ENCODE peak calls at places on chromosome 10, in nine cellular contexts. M, L, Z, W, U, Y, S, P and N are unnamed samples.

GRCh38 chr10:117342638-117343037 is 32.6 kb downstream of the PDZD8 start:
- DNase-seq in M (no peak), L (no peak), Z (no peak), W (no peak), U (no peak), Y (no peak), S (no peak), P (no peak), N (no peak)

GRCh38 chr10:129601737-129602136 is 134.7 kb downstream of the MGMT start:
- DNase-seq in M (no peak), L (no peak), Z (no peak), W (no peak), U (no peak), Y (no peak), S (no peak), P (no peak), N (no peak)

GRCh38 chr10:3255086-3255485 is 82.5 kb upstream of the PITRM1 start:
- DNase-seq in M (no peak), L (no peak), Z (no peak), W (no peak), U (no peak), Y (no peak), S (no peak), P (peak; percentile 20), N (no peak)

GRCh38 chr10:127168251-127168650 is 28.1 kb downstream of the INSYN2A start:
- DNase-seq in M (no peak), L (no peak), Z (no peak), W (no peak), U (no peak), Y (peak; percentile 16), S (no peak), P (no peak), N (no peak)

GRCh38 chr10:34996843-34997242 is 93.3 kb downstream of the CUL2 start:
- DNase-seq in M (no peak), L (peak; percentile 13), Z (no peak), W (no peak), U (no peak), Y (no peak), S (no peak), P (no peak), N (no peak)

GRCh38 chr10:23198610-23198939 is 6.5 kb downstream of the PTF1A start:
- DNase-seq in M (peak; percentile 68), L (no peak), Z (no peak), W (no peak), U (no peak), Y (no peak), S (no peak), P (no peak), N (no peak)

GRCh38 chr10:127999291-127999690 is 92.4 kb downstream of the PTPRE start:
- DNase-seq in M (no peak), L (no peak), Z (no peak), W (no peak), U (no peak), Y (no peak), S (no peak), P (no peak), N (no peak)

GRCh38 chr10:111600772-111601171 is 523.9 kb downstream of the ADRA2A start:
- DNase-seq in M (peak; percentile 4), L (peak; percentile 50), Z (peak; percentile 68), W (no peak), U (no peak), Y (no peak), S (no peak), P (no peak), N (no peak)

GRCh38 chr10:38143587-38143986 is 49.5 kb downstream of the ZNF37A start:
- DNase-seq in M (no peak), L (no peak), Z (no peak), W (no peak), U (peak; percentile 74), Y (no peak), S (no peak), P (no peak), N (no peak)

GRCh38 chr10:49539320-49539885 is 482 bp upstream of the ERCC6 start:
- DNase-seq in M (peak; percentile 41), L (peak; percentile 57), Z (no peak), W (peak; percentile 62), U (peak; percentile 24), Y (no peak), S (peak; percentile 15), P (peak; percentile 50), N (peak; percentile 24)

GRCh38 chr10:43966571-43966965 is 317.9 kb upstream of the ZNF32 start:
- DNase-seq in M (no peak), L (no peak), Z (peak; percentile 66), W (no peak), U (no peak), Y (no peak), S (no peak), P (no peak), N (no peak)

DNA sequence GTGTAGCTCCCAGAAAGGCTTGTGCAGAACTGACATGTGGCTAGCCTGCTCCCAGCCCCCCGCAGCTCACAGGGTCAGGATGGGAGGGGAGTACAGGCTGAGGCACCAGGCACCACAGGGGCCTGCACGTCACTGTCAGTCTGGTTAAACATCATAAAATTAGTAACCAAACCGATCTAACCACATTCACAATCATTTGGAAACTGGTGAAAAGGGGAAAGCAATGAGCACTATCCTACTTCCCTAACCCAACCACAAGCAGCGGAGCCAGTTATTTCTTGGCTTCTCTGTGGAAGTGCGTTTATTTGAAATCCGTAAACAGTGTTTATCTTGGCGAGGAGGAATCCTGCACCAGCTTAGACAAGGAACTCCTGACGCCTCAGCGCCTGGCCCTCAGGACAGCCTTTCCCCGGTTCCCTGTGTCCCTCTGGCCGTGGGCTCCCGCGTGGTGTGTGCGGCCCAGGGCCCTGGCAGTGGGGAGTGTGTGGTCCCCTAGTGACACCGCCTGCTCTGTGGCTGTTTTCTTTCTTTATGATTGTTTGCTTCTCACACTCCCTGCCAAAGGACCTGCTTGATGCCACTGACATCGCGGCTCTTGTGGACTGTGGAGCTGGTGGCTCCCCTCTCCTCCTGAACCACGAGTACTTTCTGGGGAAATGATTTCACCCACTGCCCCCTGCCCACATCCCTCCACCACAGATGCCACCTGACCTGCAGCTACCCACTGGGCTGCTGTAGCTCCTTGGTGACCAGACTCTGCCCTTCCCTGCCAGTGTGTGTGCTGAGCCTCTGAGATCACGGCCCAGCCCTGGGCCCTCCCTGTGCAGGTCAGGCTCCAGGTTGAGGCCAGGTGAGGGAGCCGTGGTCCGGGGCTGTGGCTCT is 38.0 kb downstream of the INPP5A start:
- DNase-seq in M (no peak), L (no peak), Z (no peak), W (no peak), U (no peak), Y (no peak), S (peak; percentile 46), P (peak; percentile 63), N (peak; percentile 32)
- TF ChIP-seq POLR2AphosphoS5 in M (no peak), L (no peak), Z (peak; percentile 53), W (no peak), U (no peak), Y (no peak), S (no peak), P (peak; percentile 46), N (peak; percentile 63)

GRCh38 chr10:87920538-87920937 is 57.1 kb downstream of the PTEN start:
- DNase-seq in M (no peak), L (no peak), Z (no peak), W (no peak), U (no peak), Y (no peak), S (no peak), P (no peak), N (no peak)
- TF ChIP-seq POLR2AphosphoS5 in M (no peak), L (no peak), Z (no peak), W (no peak), U (no peak), Y (no peak), S (peak; percentile 45), P (no peak), N (no peak)

GRCh38 chr10:116240551-116240950 is 32.5 kb downstream of the GFRA1 start:
- DNase-seq in M (no peak), L (no peak), Z (no peak), W (no peak), U (no peak), Y (no peak), S (no peak), P (no peak), N (no peak)

GRCh38 chr10:116241025-116241424 is 32.0 kb downstream of the GFRA1 start:
- DNase-seq in M (no peak), L (no peak), Z (no peak), W (no peak), U (no peak), Y (no peak), S (no peak), P (no peak), N (no peak)

GRCh38 chr10:116246263-116246662 is 26.7 kb downstream of the GFRA1 start:
- DNase-seq in M (no peak), L (no peak), Z (no peak), W (no peak), U (no peak), Y (no peak), S (no peak), P (no peak), N (no peak)

GRCh38 chr10:116238036-116238435 is 35.0 kb downstream of the GFRA1 start:
- DNase-seq in M (peak; percentile 5), L (no peak), Z (no peak), W (no peak), U (no peak), Y (no peak), S (no peak), P (no peak), N (no peak)

GRCh38 chr10:116241642-116242405 is 31.2 kb downstream of the GFRA1 start:
- DNase-seq in M (no peak), L (no peak), Z (no peak), W (no peak), U (no peak), Y (no peak), S (no peak), P (no peak), N (no peak)
- TF ChIP-seq POLR2AphosphoS5 in M (no peak), L (no peak), Z (no peak), W (no peak), U (no peak), Y (no peak), S (no peak), P (no peak), N (no peak)

GRCh38 chr10:104391150-104391968 is 37.7 kb downstream of the CFAP58 start:
- DNase-seq in M (no peak), L (no peak), Z (no peak), W (peak; percentile 13), U (peak; percentile 6), Y (no peak), S (no peak), P (no peak), N (no peak)

GRCh38 chr10:104391969-104392296 is 38.3 kb downstream of the CFAP58 start:
- DNase-seq in M (no peak), L (no peak), Z (no peak), W (no peak), U (no peak), Y (no peak), S (no peak), P (no peak), N (no peak)

GRCh38 chr10:104393387-104393786 is 39.8 kb downstream of the CFAP58 start:
- DNase-seq in M (peak; percentile 19), L (no peak), Z (no peak), W (no peak), U (no peak), Y (no peak), S (no peak), P (no peak), N (no peak)

DNA sequence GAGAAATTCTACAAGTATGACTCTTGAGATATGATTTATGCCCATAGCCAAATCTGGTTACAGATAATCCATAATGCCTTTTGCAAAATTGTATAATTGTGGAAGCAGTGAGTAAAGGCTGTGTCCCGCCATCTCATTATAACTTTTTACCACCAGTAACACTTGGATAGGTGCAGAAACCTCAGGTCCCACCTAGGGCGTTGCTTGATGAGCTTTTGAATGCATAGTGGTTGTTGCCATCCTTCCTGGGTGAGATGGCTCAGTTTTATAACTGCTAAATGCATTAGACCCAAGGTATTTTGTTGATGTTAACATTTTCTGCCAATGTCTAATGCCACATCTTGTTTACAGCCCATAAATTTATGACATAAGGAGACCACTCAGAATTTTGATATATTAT is 42.9 kb downstream of the CFAP58 start:
- DNase-seq in M (no peak), L (no peak), Z (no peak), W (no peak), U (no peak), Y (no peak), S (no peak), P (no peak), N (no peak)
- TF ChIP-seq POLR2AphosphoS5 in M (no peak), L (no peak), Z (no peak), W (no peak), U (no peak), Y (no peak), S (no peak), P (no peak), N (no peak)